ENCODE peak calls at places on chromosomes 13 and 19, in nine cellular contexts. X is amniotic stem cell; R is pancreas; V is activated CD8-positive, alpha-beta memory T cell treated with anti-CD3 and anti-CD28 coated beads, Interleukin-2, amount 10 ng/mL, durations not matched to agents 7 days and 5 days; N is COR-L47; J is KBM-7; A is stimulated activated CD8-positive, alpha-beta memory T cell treated with anti-CD3 and anti-CD28 coated beads, Interleukin-7, amount 100 ng/mL, for 1 hour; D is C1 segment of cervical spinal cord; U is GOT3. M is an unnamed sample.

GRCh38 chr19:18422530-18423191 is 3.5 kb downstream of the SSBP4 start:
- DNase-seq in X (no peak), R (peak; percentile 66), V (peak; percentile 82), N (no peak), J (no peak), A (no peak), D (no peak), U (no peak), M (no peak)

GRCh38 chr19:5339950-5340636 is 519 bp downstream of the PTPRS start:
- DNase-seq in X (no peak), R (no peak), V (no peak), N (peak; percentile 55), J (no peak), A (no peak), D (no peak), U (no peak), M (no peak)

GRCh38 chr19:48332351-48332661 is 7.0 kb downstream of the EMP3 start:
- DNase-seq in X (no peak), R (no peak), V (no peak), N (no peak), J (no peak), A (no peak), D (no peak), U (no peak), M (no peak)

GRCh38 chr19:10553087-10553667 is 9.5 kb downstream of the ATG4D start:
- DNase-seq in X (no peak), R (peak; percentile 67), V (peak; percentile 53), N (no peak), J (no peak), A (no peak), D (no peak), U (no peak), M (no peak)

GRCh38 chr13:111282997-111283396 is 37.4 kb upstream of the TEX29 start:
- DNase-seq in X (no peak), R (no peak), V (no peak), N (no peak), J (no peak), A (no peak), D (no peak), U (no peak), M (no peak)

GRCh38 chr19:2054763-2055162 is 3.7 kb upstream of the MKNK2 start:
- DNase-seq in X (no peak), R (peak; percentile 70), V (no peak), N (peak; percentile 24), J (no peak), A (no peak), D (no peak), U (no peak), M (no peak)

GRCh38 chr19:38830039-38830733 is 1.4 kb downstream of the ECH1 start:
- DNase-seq in X (no peak), R (no peak), V (no peak), N (no peak), J (no peak), A (no peak), D (no peak), U (no peak), M (no peak)

GRCh38 chr19:33040994-33041827 is 23.5 kb downstream of the RHPN2 start:
- DNase-seq in X (no peak), R (peak; percentile 66), V (no peak), N (no peak), J (no peak), A (no peak), D (no peak), U (no peak), M (no peak)

GRCh38 chr13:34506796-34507195 is 435.3 kb upstream of the NBEA start:
- DNase-seq in X (no peak), R (no peak), V (no peak), N (no peak), J (no peak), A (no peak), D (no peak), U (no peak), M (no peak)

GRCh38 chr19:18117692-18118378 is 20.3 kb downstream of the MAST3 start:
- DNase-seq in X (peak; percentile 29), R (peak; percentile 97), V (peak; percentile 96), N (peak; percentile 90), J (peak; percentile 80), A (peak; percentile 94), D (peak; percentile 79), U (peak; percentile 75), M (peak; percentile 95)

GRCh38 chr13:53242015-53242414 is 213.4 kb downstream of the OLFM4 start:
- DNase-seq in X (no peak), R (no peak), V (no peak), N (peak; percentile 75), J (peak; percentile 3), A (no peak), D (no peak), U (no peak), M (no peak)

GRCh38 chr19:51479531-51480331 is 1.4 kb downstream of the CEACAM18 start:
- DNase-seq in X (no peak), R (no peak), V (no peak), N (no peak), J (no peak), A (no peak), D (no peak), U (no peak), M (no peak)

GRCh38 chr13:59259416-59260000 is 904.2 kb downstream of the DIAPH3 start:
- DNase-seq in X (no peak), R (no peak), V (no peak), N (no peak), J (no peak), A (no peak), D (no peak), U (no peak), M (no peak)

GRCh38 chr19:32469796-32470195 is 64.2 kb downstream of the DPY19L3 start:
- DNase-seq in X (no peak), R (no peak), V (no peak), N (no peak), J (no peak), A (no peak), D (no peak), U (no peak), M (no peak)